ENCODE peak calls at places on chromosome 20, in six cellular contexts. M is GM10248; N is nucleus accumbens; D is AG04450; I is stimulated activated CD4-positive, alpha-beta T cell treated with anti-CD3 and anti-CD28 coated beads, Interleukin-4, amount 100 ng/mL, for 24 hours; T is activated CD4-positive, CD25-positive, alpha-beta regulatory T cell treated with anti-CD3 and anti-CD28 coated beads, Interleukin-2, amount 50 U/mL, for 16 hours. W is an unnamed sample.

GRCh38 chr20:36311141-36311853 is 5.2 kb downstream of the DLGAP4 start:
- DNase-seq in T (no peak), M (no peak), D (no peak), I (peak; percentile 1), N (peak; percentile 57), W (peak; percentile 5)

GRCh38 chr20:51528263-51529026 is 14.1 kb downstream of the NFATC2 start:
- DNase-seq in T (peak; percentile 25), D (no peak), M (no peak), I (peak; percentile 81), N (no peak), W (peak; percentile 47)

GRCh38 chr20:49572857-49573256 is 4.9 kb upstream of the PTGIS start:
- DNase-seq in T (no peak), M (no peak), D (no peak), I (no peak), N (no peak), W (no peak)

GRCh38 chr20:7313047-7313446 is 545.6 kb downstream of the BMP2 start:
- DNase-seq in T (no peak), D (no peak), N (no peak), I (no peak), M (no peak), W (no peak)

GRCh38 chr20:16407251-16408067 is 165.8 kb downstream of the KIF16B start:
- DNase-seq in D (no peak), T (no peak), N (no peak), M (no peak), I (no peak), W (no peak)

GRCh38 chr20:15656124-15656523 is 917.1 kb downstream of the KIF16B start:
- DNase-seq in T (no peak), N (no peak), D (no peak), M (no peak), I (no peak), W (no peak)

GRCh38 chr20:64192406-64192805 is 28.2 kb downstream of the MYT1 start:
- DNase-seq in M (no peak), N (no peak), T (no peak), D (no peak), I (no peak), W (no peak)

GRCh38 chr20:2652724-2653510 is 485 bp downstream of the NOP56 start:
- DNase-seq in I (peak; percentile 54), M (peak; percentile 66), N (peak; percentile 79), T (no peak), D (no peak), W (no peak)

GRCh38 chr20:1687053-1687452 is 29.5 kb upstream of the SIRPG start:
- DNase-seq in M (no peak), D (no peak), I (no peak), T (no peak), N (no peak), W (no peak)

GRCh38 chr20:62388839-62389600 is 2.1 kb downstream of the RPS21 start:
- DNase-seq in I (no peak), T (no peak), M (no peak), D (no peak), N (no peak), W (no peak)

GRCh38 chr20:54207053-54207742 is 689 bp upstream of the PFDN4 start:
- DNase-seq in T (no peak), D (no peak), N (no peak), M (no peak), I (no peak), W (no peak)

GRCh38 chr20:8616792-8617191 is 452.1 kb upstream of the PLCB4 start:
- DNase-seq in M (no peak), T (no peak), D (no peak), N (no peak), I (no peak), W (no peak)

GRCh38 chr20:37294262-37294981 is 5.0 kb downstream of the MANBAL start:
- DNase-seq in M (no peak), N (no peak), T (no peak), D (no peak), I (no peak), W (no peak)

GRCh38 chr20:50320910-50321796 is 130.5 kb downstream of the CEBPB start:
- DNase-seq in D (peak; percentile 80), M (no peak), I (no peak), T (no peak), N (no peak), W (no peak)

GRCh38 chr20:25090492-25091429 is 8.8 kb upstream of the VSX1 start:
- DNase-seq in I (peak; percentile 24), T (peak; percentile 47), D (no peak), N (no peak), M (peak; percentile 17), W (peak; percentile 85)

GRCh38 chr20:50014570-50015562 is 32.1 kb downstream of the SNAI1 start:
- DNase-seq in M (no peak), N (no peak), D (no peak), T (no peak), I (no peak), W (no peak)

GRCh38 chr20:48669946-48670630 is 157.7 kb downstream of the PREX1 start:
- DNase-seq in T (no peak), D (no peak), M (no peak), N (no peak), I (no peak), W (no peak)

GRCh38 chr20:36367907-36368306 is 61.8 kb downstream of the DLGAP4 start:
- DNase-seq in I (no peak), N (peak; percentile 4), T (no peak), M (no peak), D (no peak), W (no peak)

GRCh38 chr20:62486431-62486954 is 10.7 kb upstream of the GATA5 start:
- DNase-seq in T (no peak), N (no peak), D (no peak), I (no peak), M (no peak), W (no peak)

GRCh38 chr20:11919046-11919445 is 1.4 kb downstream of the BTBD3 start:
- DNase-seq in I (no peak), N (no peak), D (no peak), M (no peak), T (no peak), W (no peak)

GRCh38 chr20:47276856-47277541 is 79.5 kb downstream of the ZMYND8 start:
- DNase-seq in M (no peak), T (no peak), N (no peak), I (no peak), D (no peak), W (no peak)

GRCh38 chr20:32165836-32166545 is 41.6 kb downstream of the PLAGL2 start:
- DNase-seq in D (no peak), M (no peak), T (no peak), I (no peak), N (no peak), W (no peak)

GRCh38 chr20:53902968-53903651 is 167.3 kb downstream of the BCAS1 start:
- DNase-seq in M (no peak), I (no peak), T (no peak), D (no peak), N (no peak), W (no peak)

GRCh38 chr20:52275243-52275817 is 83.8 kb upstream of the ZFP64 start:
- DNase-seq in T (no peak), I (no peak), M (no peak), D (no peak), N (no peak), W (no peak)

GRCh38 chr20:20367681-20368413 is at the start of gene INSM1:
- DNase-seq in M (no peak), T (no peak), N (peak; percentile 72), I (peak; percentile 39), D (no peak), W (no peak)

GRCh38 chr20:55266361-55266760 is 739.0 kb downstream of the CBLN4 start:
- DNase-seq in D (no peak), T (no peak), N (no peak), M (no peak), I (no peak), W (no peak)

W was measured in activated CD8-positive, alpha-beta T cell treated with anti-CD3 and anti-CD28 coated beads, Interleukin-2, amount 10 ng/mL, durations not matched to agents 7 days and 5 days.